ENCODE peak calls at places on chromosomes 1 and 21, in five cellular contexts. H, N, I, D and B are unnamed samples.

GRCh38 chr1:79796434-79796833 is 789.9 kb upstream of the ADGRL4 start:
- DNase-seq in H (no peak), N (no peak), I (no peak), D (no peak), B (no peak)

GRCh38 chr21:29613021-29613420 is 314.3 kb downstream of the BACH1 start:
- DNase-seq in H (peak), N (no peak), I (no peak), D (no peak), B (no peak)

GRCh38 chr1:204408074-204408507 is 3.5 kb downstream of the PPP1R15B start:
- DNase-seq in H (peak), N (no peak), I (no peak), D (no peak), B (peak)

GRCh38 chr1:185464788-185465187 is 147.7 kb upstream of the IVNS1ABP start:
- DNase-seq in H (no peak), N (no peak), I (no peak), D (no peak), B (no peak)

GRCh38 chr1:176559474-176560390 is 96.8 kb downstream of the PAPPA2 start:
- DNase-seq in H (peak), N (no peak), I (no peak), D (peak), B (peak)

GRCh38 chr1:230335861-230336549 is 90.1 kb downstream of the PGBD5 start:
- DNase-seq in H (peak), N (no peak), I (no peak), D (no peak), B (no peak)

GRCh38 chr1:65420590-65421340 is at the start of the genes LEPR and LEPROT:
- DNase-seq in H (no peak), N (no peak), I (no peak), D (no peak), B (no peak)

GRCh38 chr1:94582578-94582977 is 41.0 kb upstream of the F3 start:
- DNase-seq in H (no peak), N (no peak), I (no peak), D (no peak), B (no peak)

GRCh38 chr1:61524206-61524605 is 200.7 kb downstream of the TM2D1 start:
- DNase-seq in H (peak), N (no peak), I (no peak), D (no peak), B (no peak)

GRCh38 chr1:145884675-145885074 is 991 bp downstream of the ANKRD35 start:
- DNase-seq in H (peak), N (no peak), I (no peak), D (no peak), B (no peak)

GRCh38 chr1:226064168-226064815 is 1.8 kb downstream of the H3-3A start:
- DNase-seq in H (peak), N (no peak), I (no peak), D (no peak), B (no peak)

GRCh38 chr1:147717706-147718097 is 42.7 kb downstream of the GJA5 start:
- DNase-seq in H (no peak), N (no peak), I (no peak), D (no peak), B (no peak)

GRCh38 chr1:110339427-110340206 is 440 bp downstream of the RBM15 start:
- DNase-seq in H (peak), N (peak), I (no peak), D (peak), B (peak)

GRCh38 chr1:59243978-59244377 is 52.9 kb upstream of the FGGY start:
- DNase-seq in H (no peak), N (no peak), I (no peak), D (no peak), B (no peak)

GRCh38 chr1:51086496-51087271 is 15.3 kb upstream of the C1orf185 start:
- DNase-seq in H (no peak), N (no peak), I (no peak), D (no peak), B (no peak)

GRCh38 chr21:37208056-37208705 is 59.0 kb downstream of the VPS26C start:
- DNase-seq in H (no peak), N (no peak), I (no peak), D (peak), B (peak)

GRCh38 chr1:22364764-22365163 is 86.9 kb upstream of the ZBTB40 start:
- DNase-seq in H (no peak), N (no peak), I (no peak), D (no peak), B (no peak)

GRCh38 chr1:81369814-81370213 is 430.9 kb upstream of the ADGRL2 start:
- DNase-seq in H (no peak), N (no peak), I (no peak), D (no peak), B (no peak)

GRCh38 chr1:207966521-207966920 is 55.6 kb upstream of the CD34 start:
- DNase-seq in H (no peak), N (no peak), I (no peak), D (no peak), B (no peak)

GRCh38 chr21:44487831-44488230 is 32.5 kb downstream of the LRRC3 start:
- DNase-seq in H (peak), N (peak), I (no peak), D (peak), B (no peak)

GRCh38 chr1:185244015-185244747 is 72.9 kb downstream of the IVNS1ABP start:
- DNase-seq in H (peak), N (peak), I (no peak), D (no peak), B (no peak)

GRCh38 chr1:100734716-100735115 is 15.2 kb downstream of the VCAM1 start:
- DNase-seq in H (peak), N (no peak), I (no peak), D (no peak), B (no peak)

GRCh38 chr1:150516616-150517015 is 1.1 kb downstream of the FALEC start:
- DNase-seq in H (peak), N (no peak), I (no peak), D (no peak), B (no peak)

GRCh38 chr1:169568497-169568896 is 17.8 kb downstream of the F5 start:
- DNase-seq in H (no peak), N (no peak), I (no peak), D (no peak), B (no peak)

GRCh38 chr1:225146478-225146877 is 217.0 kb downstream of the DNAH14 start:
- DNase-seq in H (no peak), N (no peak), I (no peak), D (no peak), B (no peak)